ENCODE peak calls at places on chromosomes 12 and 14, in six cellular contexts. F is transverse colon, G is PC-3, M is sigmoid colon, W is psoas muscle, J is H9. I is an unnamed sample. For H3K4me1, the result is how much of the 10 kb centered on the place peaks cover.

GRCh38 chr12:26239508-26240328 is 44.3 kb downstream of the SSPN start:
- DNase-seq in F (no peak), J (no peak), G (peak), M (peak), W (peak), I (peak)

GRCh38 chr14:28768549-28768870 is 1.9 kb downstream of the FOXG1 start:
- DNase-seq in G (no peak), M (no peak), J (no peak), F (no peak), W (no peak), I (no peak)

GRCh38 chr12:12561305-12562015 is 1.2 kb downstream of the DUSP16 start:
- DNase-seq in M (peak), F (peak), J (peak), G (peak), W (peak), I (peak)

GRCh38 chr14:24296341-24297157 is 3.0 kb downstream of the DHRS1 start:
- DNase-seq in M (peak), G (peak), J (peak), W (peak), F (peak), I (peak)

GRCh38 chr12:54879132-54879531 is 24.8 kb downstream of the MUCL1 start:
- DNase-seq in M (no peak), J (no peak), F (no peak), G (no peak), W (no peak), I (no peak)

GRCh38 chr12:104565606-104566243 is 109.0 kb downstream of the CHST11 start:
- DNase-seq in F (no peak), W (no peak), G (no peak), J (no peak), M (peak), I (no peak)

GRCh38 chr12:121404734-121405133 is 4.8 kb downstream of the RNF34 start:
- DNase-seq in J (no peak), F (no peak), W (no peak), G (peak), M (no peak), I (no peak)

GRCh38 chr12:59149995-59150642 is 229.8 kb upstream of the LRIG3 start:
- DNase-seq in J (no peak), W (no peak), M (no peak), F (no peak), G (peak), I (no peak)

GRCh38 chr12:18799140-18799446 is 61.2 kb downstream of the CAPZA3 start:
- DNase-seq in F (no peak), M (no peak), W (no peak), J (no peak), G (no peak), I (no peak)

GRCh38 chr12:103313894-103314293 is 181.9 kb downstream of the C12orf42 start:
- DNase-seq in F (no peak), G (no peak), W (no peak), J (no peak), M (no peak), I (no peak)

GRCh38 chr14:104438166-104438887 is 141.2 kb upstream of the C14orf180 start:
- DNase-seq in W (no peak), F (peak), G (no peak), J (no peak), M (no peak), I (no peak)

GRCh38 chr12:114612062-114612461 is 71.9 kb downstream of the TBX3 start:
- DNase-seq in J (no peak), F (no peak), M (no peak), W (no peak), G (no peak), I (no peak)

GRCh38 chr14:76768201-76768656 is 7.0 kb downstream of the VASH1 start:
- DNase-seq in F (peak), G (no peak), M (no peak), W (peak), J (peak), I (peak)

GRCh38 chr12:52356762-52357580 is 10.3 kb downstream of the KRT85 start:
- DNase-seq in F (no peak), W (no peak), M (no peak), G (no peak), J (no peak), I (no peak)

GRCh38 chr12:7797698-7798398 is 8.6 kb downstream of the NANOG start:
- DNase-seq in G (no peak), J (no peak), F (no peak), W (no peak), M (no peak), I (no peak)

GRCh38 chr12:52121848-52122838 is 42.6 kb downstream of the SMIM41 start:
- DNase-seq in G (peak), M (peak), W (peak), F (peak), J (peak), I (peak)

GRCh38 chr14:54815016-54815415 is 87.6 kb downstream of the GCH1 start:
- DNase-seq in F (no peak), J (no peak), W (no peak), M (no peak), G (peak), I (no peak)

GRCh38 chr14:20417250-20418186 is 4.2 kb upstream of the TEP1 start:
- DNase-seq in W (no peak), M (no peak), G (peak), J (no peak), F (peak), I (no peak)

GRCh38 chr14:53613404-53614253 is 343.0 kb downstream of the BMP4 start:
- DNase-seq in W (no peak), J (no peak), M (no peak), G (peak), F (peak), I (no peak)

GRCh38 chr14:102777711-102778615 is 714 bp downstream of the TRAF3 start:
- DNase-seq in F (peak), M (no peak), W (no peak), G (peak), J (peak), I (no peak)

GRCh38 chr14:90820958-90821357 is 4.7 kb upstream of the TTC7B start:
- DNase-seq in G (peak), W (no peak), J (no peak), F (peak), M (no peak), I (no peak)

GRCh38 chr14:52267501-52268190 is at the start of gene PTGDR:
- DNase-seq in G (no peak), M (no peak), F (peak), J (peak), W (peak), I (peak)

GRCh38 chr12:123187637-123188036 is 36.7 kb upstream of the PITPNM2 start:
- DNase-seq in M (no peak), F (no peak), G (no peak), W (no peak), J (no peak), I (no peak)

GRCh38 chr12:57133013-57133569 is 4.8 kb downstream of the LRP1 start:
- DNase-seq in G (no peak), W (no peak), F (peak), J (no peak), M (no peak), I (no peak)

GRCh38 chr14:104972301-104973211 is 5.6 kb downstream of the AHNAK2 start:
- DNase-seq in W (peak), M (peak), F (peak), J (no peak), G (peak), I (no peak)

GRCh38 chr14:90373887-90374286 is 22.9 kb upstream of the CALM1 start:
- DNase-seq in J (no peak), W (no peak), G (peak), M (no peak), F (no peak), I (no peak)

GRCh38 chr14:58794993-58795762 is 157.4 kb downstream of the DACT1 start:
- DNase-seq in G (no peak), M (no peak), J (no peak), F (no peak), W (no peak), I (no peak)

GRCh38 chr14:105529506-105530445 is 3.4 kb downstream of the TMEM121 start:
- DNase-seq in F (peak), G (no peak), M (no peak), J (no peak), W (peak), I (no peak)

DNA sequence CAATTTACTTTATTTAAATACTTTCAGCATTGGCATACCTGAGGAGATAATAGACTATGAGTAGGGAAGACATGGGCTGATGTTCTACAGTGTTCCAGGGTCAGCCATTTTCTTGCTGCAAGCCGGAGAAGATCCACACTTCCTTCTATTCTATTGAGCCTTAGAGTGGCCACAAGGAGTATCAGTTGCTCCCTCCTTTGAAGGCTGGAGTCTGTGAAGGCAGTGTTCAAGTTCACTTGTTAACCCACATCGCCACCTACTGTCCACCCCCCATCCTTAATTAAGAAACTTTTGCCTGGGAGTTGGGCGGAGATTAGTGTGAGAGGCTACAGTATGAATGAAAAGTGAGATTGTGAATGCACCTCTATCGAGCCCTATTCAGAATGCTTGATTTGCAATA is 666.6 kb downstream of the NRXN3 start:
- DNase-seq in G (peak), J (peak), M (no peak), F (peak), W (no peak), I (no peak)
- TF ChIP-seq CTCF in G (peak), J (peak), M (no peak), F (peak), W (peak), I (peak)

GRCh38 chr12:112841240-112841639 is 49.7 kb downstream of the RPH3A start:
- DNase-seq in J (no peak), W (no peak), F (no peak), G (no peak), M (no peak), I (no peak)

GRCh38 chr12:112836736-112837628 is 45.4 kb downstream of the RPH3A start:
- DNase-seq in W (no peak), G (peak), F (no peak), J (no peak), M (no peak), I (no peak)

GRCh38 chr12:112837629-112838191 is 46.2 kb downstream of the RPH3A start:
- DNase-seq in M (no peak), W (no peak), F (no peak), J (no peak), G (peak), I (no peak)

GRCh38 chr12:112839386-112839972 is 47.9 kb downstream of the RPH3A start:
- DNase-seq in J (no peak), G (peak), M (no peak), W (no peak), F (no peak), I (no peak)

GRCh38 chr12:112838731-112839130 is 47.2 kb downstream of the RPH3A start:
- DNase-seq in M (no peak), G (no peak), F (no peak), W (no peak), J (no peak), I (no peak)
- H3K4me1 ChIP-seq in M (under half), G (half or more), F (under half), W (under half), J (under half), I (under half)

GRCh38 chr14:21933681-21934080 is 260.1 kb upstream of the OR4E1 start:
- DNase-seq in F (no peak), W (no peak), J (no peak), M (no peak), G (peak), I (no peak)
- TF ChIP-seq CTCF in F (peak), W (no peak), J (peak), M (no peak), G (peak), I (no peak)

DNA sequence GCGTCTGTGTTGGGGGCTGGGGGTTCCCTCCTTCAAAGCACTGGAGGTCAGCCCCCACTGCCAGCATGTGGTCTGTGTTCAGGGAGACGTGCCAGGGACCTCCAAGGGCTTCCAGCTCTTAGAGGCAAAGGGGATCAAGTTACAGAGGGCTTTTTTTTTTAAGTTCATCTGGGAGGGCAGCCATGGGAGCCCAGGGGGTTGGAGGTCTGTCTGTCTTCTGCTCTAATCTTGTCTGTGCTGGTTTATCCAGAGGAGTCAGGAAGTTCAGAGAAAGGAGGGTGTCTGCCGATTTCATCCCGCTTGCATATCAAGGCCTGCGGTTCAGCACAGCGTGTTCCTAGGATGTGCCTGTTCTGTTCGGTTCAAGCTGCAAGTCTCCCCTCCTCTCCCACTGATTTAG is 72.2 kb downstream of the TMEM132C start:
- DNase-seq in J (peak), M (no peak), G (no peak), W (no peak), F (no peak), I (no peak)
- H3K4me1 ChIP-seq in J (under half), M (under half), G (under half), W (under half), F (under half), I (under half)